ENCODE peak calls at places on chromosome 7, in ten cellular contexts. One of them, this sample, is unnamed.

GRCh38 chr7:130961128-130961601 is 227.2 kb upstream of the KLF14 start:
- DNase-seq in RCC 7860: peak; percentile 92
- DNase-seq in kidney epithelial cell: no peak
- DNase-seq in NCI-H748 treated with DMSO at 0.1 percent for 48 hours: no peak
- DNase-seq in SW480: peak; percentile 20
- DNase-seq in EL: peak; percentile 70
- DNase-seq in dermis microvascular lymphatic vessel endothelial cell: no peak
- DNase-seq in A172: peak; percentile 76
- DNase-seq in activated naive CD4-positive, alpha-beta T cell: peak; percentile 17
- DNase-seq in iPS-NIHi11: no peak
- DNase-seq in this sample: peak; percentile 70

GRCh38 chr7:26399747-26400146 is 108.1 kb downstream of the SNX10 start:
- DNase-seq in kidney epithelial cell: no peak
- DNase-seq in A172: no peak
- DNase-seq in activated naive CD4-positive, alpha-beta T cell: no peak
- DNase-seq in EL: no peak
- DNase-seq in SW480: no peak
- DNase-seq in NCI-H748 treated with DMSO at 0.1 percent for 48 hours: no peak
- DNase-seq in dermis microvascular lymphatic vessel endothelial cell: no peak
- DNase-seq in iPS-NIHi11: no peak
- DNase-seq in RCC 7860: no peak
- DNase-seq in this sample: no peak

GRCh38 chr7:37033141-37033540 is 308.8 kb upstream of the AOAH start:
- DNase-seq in iPS-NIHi11: no peak
- DNase-seq in A172: no peak
- DNase-seq in kidney epithelial cell: no peak
- DNase-seq in EL: no peak
- DNase-seq in RCC 7860: no peak
- DNase-seq in activated naive CD4-positive, alpha-beta T cell: no peak
- DNase-seq in SW480: no peak
- DNase-seq in NCI-H748 treated with DMSO at 0.1 percent for 48 hours: no peak
- DNase-seq in dermis microvascular lymphatic vessel endothelial cell: no peak
- DNase-seq in this sample: no peak

GRCh38 chr7:134454277-134454676 is 4.6 kb downstream of the AKR1B1 start:
- DNase-seq in NCI-H748 treated with DMSO at 0.1 percent for 48 hours: no peak
- DNase-seq in activated naive CD4-positive, alpha-beta T cell: no peak
- DNase-seq in RCC 7860: no peak
- DNase-seq in A172: no peak
- DNase-seq in dermis microvascular lymphatic vessel endothelial cell: no peak
- DNase-seq in iPS-NIHi11: no peak
- DNase-seq in kidney epithelial cell: no peak
- DNase-seq in EL: no peak
- DNase-seq in SW480: no peak
- DNase-seq in this sample: no peak

GRCh38 chr7:97871659-97872024 is 566 bp downstream of the ASNS start:
- DNase-seq in dermis microvascular lymphatic vessel endothelial cell: no peak
- DNase-seq in RCC 7860: no peak
- DNase-seq in EL: no peak
- DNase-seq in A172: no peak
- DNase-seq in NCI-H748 treated with DMSO at 0.1 percent for 48 hours: peak; percentile 52
- DNase-seq in activated naive CD4-positive, alpha-beta T cell: no peak
- DNase-seq in SW480: no peak
- DNase-seq in kidney epithelial cell: no peak
- DNase-seq in iPS-NIHi11: peak; percentile 52
- DNase-seq in this sample: peak; percentile 8

GRCh38 chr7:139783647-139784385 is 6.0 kb upstream of the HIPK2 start:
- DNase-seq in SW480: no peak
- DNase-seq in RCC 7860: peak; percentile 62
- DNase-seq in EL: no peak
- DNase-seq in dermis microvascular lymphatic vessel endothelial cell: no peak
- DNase-seq in NCI-H748 treated with DMSO at 0.1 percent for 48 hours: no peak
- DNase-seq in A172: no peak
- DNase-seq in kidney epithelial cell: no peak
- DNase-seq in iPS-NIHi11: no peak
- DNase-seq in activated naive CD4-positive, alpha-beta T cell: no peak
- DNase-seq in this sample: no peak

GRCh38 chr7:29917583-29917982 is 72.0 kb downstream of the SCRN1 start:
- DNase-seq in dermis microvascular lymphatic vessel endothelial cell: no peak
- DNase-seq in NCI-H748 treated with DMSO at 0.1 percent for 48 hours: no peak
- DNase-seq in EL: no peak
- DNase-seq in SW480: no peak
- DNase-seq in iPS-NIHi11: no peak
- DNase-seq in kidney epithelial cell: no peak
- DNase-seq in RCC 7860: no peak
- DNase-seq in activated naive CD4-positive, alpha-beta T cell: no peak
- DNase-seq in A172: no peak
- DNase-seq in this sample: no peak

GRCh38 chr7:90768301-90768700 is 172.2 kb downstream of the CDK14 start:
- DNase-seq in kidney epithelial cell: no peak
- DNase-seq in activated naive CD4-positive, alpha-beta T cell: no peak
- DNase-seq in NCI-H748 treated with DMSO at 0.1 percent for 48 hours: no peak
- DNase-seq in SW480: no peak
- DNase-seq in A172: no peak
- DNase-seq in RCC 7860: no peak
- DNase-seq in dermis microvascular lymphatic vessel endothelial cell: no peak
- DNase-seq in iPS-NIHi11: no peak
- DNase-seq in EL: no peak
- DNase-seq in this sample: no peak

GRCh38 chr7:149777551-149778326 is 4.4 kb upstream of the ZNF467 start:
- DNase-seq in kidney epithelial cell: no peak
- DNase-seq in dermis microvascular lymphatic vessel endothelial cell: no peak
- DNase-seq in SW480: no peak
- DNase-seq in RCC 7860: no peak
- DNase-seq in EL: no peak
- DNase-seq in activated naive CD4-positive, alpha-beta T cell: no peak
- DNase-seq in iPS-NIHi11: no peak
- DNase-seq in A172: no peak
- DNase-seq in NCI-H748 treated with DMSO at 0.1 percent for 48 hours: no peak
- DNase-seq in this sample: no peak

GRCh38 chr7:13742126-13742525 is 247.3 kb downstream of the ETV1 start:
- DNase-seq in SW480: peak; percentile 51
- DNase-seq in iPS-NIHi11: no peak
- DNase-seq in EL: peak; percentile 46
- DNase-seq in RCC 7860: no peak
- DNase-seq in kidney epithelial cell: peak; percentile 16
- DNase-seq in activated naive CD4-positive, alpha-beta T cell: no peak
- DNase-seq in NCI-H748 treated with DMSO at 0.1 percent for 48 hours: no peak
- DNase-seq in A172: peak; percentile 93
- DNase-seq in dermis microvascular lymphatic vessel endothelial cell: no peak
- DNase-seq in this sample: no peak

GRCh38 chr7:39952378-39952777 is 2.3 kb downstream of the CDK13 start:
- DNase-seq in SW480: peak; percentile 73
- DNase-seq in kidney epithelial cell: no peak
- DNase-seq in A172: peak; percentile 16
- DNase-seq in activated naive CD4-positive, alpha-beta T cell: no peak
- DNase-seq in EL: peak; percentile 31
- DNase-seq in dermis microvascular lymphatic vessel endothelial cell: no peak
- DNase-seq in iPS-NIHi11: no peak
- DNase-seq in NCI-H748 treated with DMSO at 0.1 percent for 48 hours: no peak
- DNase-seq in RCC 7860: peak; percentile 49
- DNase-seq in this sample: no peak

GRCh38 chr7:19079066-19079465 is 38.4 kb downstream of the TWIST1 start:
- DNase-seq in iPS-NIHi11: no peak
- DNase-seq in SW480: peak; percentile 49
- DNase-seq in NCI-H748 treated with DMSO at 0.1 percent for 48 hours: no peak
- DNase-seq in A172: peak; percentile 41
- DNase-seq in RCC 7860: no peak
- DNase-seq in EL: peak; percentile 69
- DNase-seq in activated naive CD4-positive, alpha-beta T cell: no peak
- DNase-seq in dermis microvascular lymphatic vessel endothelial cell: no peak
- DNase-seq in kidney epithelial cell: no peak
- DNase-seq in this sample: no peak

GRCh38 chr7:157679607-157680006 is 342.8 kb downstream of the DNAJB6 start:
- DNase-seq in kidney epithelial cell: no peak
- DNase-seq in EL: no peak
- DNase-seq in activated naive CD4-positive, alpha-beta T cell: no peak
- DNase-seq in A172: no peak
- DNase-seq in dermis microvascular lymphatic vessel endothelial cell: no peak
- DNase-seq in NCI-H748 treated with DMSO at 0.1 percent for 48 hours: no peak
- DNase-seq in iPS-NIHi11: no peak
- DNase-seq in RCC 7860: no peak
- DNase-seq in SW480: no peak
- DNase-seq in this sample: no peak

GRCh38 chr7:504221-505081 is 15.2 kb downstream of the PDGFA start:
- DNase-seq in NCI-H748 treated with DMSO at 0.1 percent for 48 hours: no peak
- DNase-seq in kidney epithelial cell: no peak
- DNase-seq in dermis microvascular lymphatic vessel endothelial cell: no peak
- DNase-seq in A172: no peak
- DNase-seq in RCC 7860: no peak
- DNase-seq in SW480: peak; percentile 49
- DNase-seq in activated naive CD4-positive, alpha-beta T cell: no peak
- DNase-seq in EL: no peak
- DNase-seq in iPS-NIHi11: no peak
- DNase-seq in this sample: no peak

GRCh38 chr7:27693794-27694193 is 31.1 kb upstream of the HIBADH start:
- DNase-seq in A172: no peak
- DNase-seq in dermis microvascular lymphatic vessel endothelial cell: no peak
- DNase-seq in kidney epithelial cell: no peak
- DNase-seq in RCC 7860: no peak
- DNase-seq in EL: no peak
- DNase-seq in activated naive CD4-positive, alpha-beta T cell: no peak
- DNase-seq in SW480: no peak
- DNase-seq in iPS-NIHi11: no peak
- DNase-seq in NCI-H748 treated with DMSO at 0.1 percent for 48 hours: no peak
- DNase-seq in this sample: no peak

GRCh38 chr7:140079121-140079536 is 16.4 kb upstream of the PARP12 start:
- DNase-seq in EL: peak; percentile 14
- DNase-seq in NCI-H748 treated with DMSO at 0.1 percent for 48 hours: no peak
- DNase-seq in kidney epithelial cell: peak; percentile 42
- DNase-seq in activated naive CD4-positive, alpha-beta T cell: no peak
- DNase-seq in A172: peak; percentile 85
- DNase-seq in RCC 7860: peak; percentile 62
- DNase-seq in iPS-NIHi11: peak; percentile 84
- DNase-seq in dermis microvascular lymphatic vessel endothelial cell: no peak
- DNase-seq in SW480: peak; percentile 84
- DNase-seq in this sample: no peak

GRCh38 chr7:90726623-90727022 is 130.5 kb downstream of the CDK14 start:
- DNase-seq in iPS-NIHi11: peak; percentile 15
- DNase-seq in SW480: no peak
- DNase-seq in NCI-H748 treated with DMSO at 0.1 percent for 48 hours: no peak
- DNase-seq in kidney epithelial cell: no peak
- DNase-seq in EL: no peak
- DNase-seq in dermis microvascular lymphatic vessel endothelial cell: no peak
- DNase-seq in RCC 7860: no peak
- DNase-seq in A172: peak; percentile 16
- DNase-seq in activated naive CD4-positive, alpha-beta T cell: no peak
- DNase-seq in this sample: no peak

GRCh38 chr7:46385662-46386309 is 464.7 kb upstream of the IGFBP3 start:
- DNase-seq in A172: peak; percentile 81
- DNase-seq in SW480: no peak
- DNase-seq in EL: peak; percentile 94
- DNase-seq in RCC 7860: peak; percentile 97
- DNase-seq in iPS-NIHi11: no peak
- DNase-seq in kidney epithelial cell: peak; percentile 25
- DNase-seq in dermis microvascular lymphatic vessel endothelial cell: no peak
- DNase-seq in NCI-H748 treated with DMSO at 0.1 percent for 48 hours: no peak
- DNase-seq in activated naive CD4-positive, alpha-beta T cell: no peak
- DNase-seq in this sample: no peak

GRCh38 chr7:134601459-134601858 is 45.2 kb upstream of the BPGM start:
- DNase-seq in SW480: no peak
- DNase-seq in activated naive CD4-positive, alpha-beta T cell: no peak
- DNase-seq in dermis microvascular lymphatic vessel endothelial cell: no peak
- DNase-seq in A172: no peak
- DNase-seq in iPS-NIHi11: no peak
- DNase-seq in NCI-H748 treated with DMSO at 0.1 percent for 48 hours: no peak
- DNase-seq in EL: no peak
- DNase-seq in kidney epithelial cell: no peak
- DNase-seq in RCC 7860: no peak
- DNase-seq in this sample: no peak

GRCh38 chr7:124489925-124490324 is 275.7 kb downstream of the GPR37 start:
- DNase-seq in SW480: no peak
- DNase-seq in RCC 7860: no peak
- DNase-seq in EL: no peak
- DNase-seq in dermis microvascular lymphatic vessel endothelial cell: no peak
- DNase-seq in kidney epithelial cell: no peak
- DNase-seq in activated naive CD4-positive, alpha-beta T cell: no peak
- DNase-seq in A172: no peak
- DNase-seq in iPS-NIHi11: no peak
- DNase-seq in NCI-H748 treated with DMSO at 0.1 percent for 48 hours: peak; percentile 33
- DNase-seq in this sample: no peak

GRCh38 chr7:32158076-32158475 is 87.9 kb upstream of the PDE1C start:
- DNase-seq in RCC 7860: no peak
- DNase-seq in EL: no peak
- DNase-seq in activated naive CD4-positive, alpha-beta T cell: no peak
- DNase-seq in NCI-H748 treated with DMSO at 0.1 percent for 48 hours: no peak
- DNase-seq in A172: peak; percentile 80
- DNase-seq in dermis microvascular lymphatic vessel endothelial cell: no peak
- DNase-seq in iPS-NIHi11: no peak
- DNase-seq in kidney epithelial cell: no peak
- DNase-seq in SW480: no peak
- DNase-seq in this sample: no peak

GRCh38 chr7:157432957-157433576 is 96.3 kb downstream of the DNAJB6 start:
- DNase-seq in NCI-H748 treated with DMSO at 0.1 percent for 48 hours: peak; percentile 80
- DNase-seq in kidney epithelial cell: no peak
- DNase-seq in activated naive CD4-positive, alpha-beta T cell: peak; percentile 19
- DNase-seq in EL: peak; percentile 33
- DNase-seq in SW480: peak; percentile 52
- DNase-seq in dermis microvascular lymphatic vessel endothelial cell: peak; percentile 27
- DNase-seq in iPS-NIHi11: peak; percentile 76
- DNase-seq in A172: peak; percentile 47
- DNase-seq in RCC 7860: no peak
- DNase-seq in this sample: peak; percentile 41

GRCh38 chr7:98265841-98266271 is 13.8 kb upstream of the TECPR1 start:
- DNase-seq in SW480: no peak
- DNase-seq in A172: peak; percentile 59
- DNase-seq in kidney epithelial cell: no peak
- DNase-seq in activated naive CD4-positive, alpha-beta T cell: no peak
- DNase-seq in iPS-NIHi11: no peak
- DNase-seq in NCI-H748 treated with DMSO at 0.1 percent for 48 hours: no peak
- DNase-seq in RCC 7860: peak; percentile 67
- DNase-seq in EL: peak; percentile 80
- DNase-seq in dermis microvascular lymphatic vessel endothelial cell: no peak
- DNase-seq in this sample: no peak

GRCh38 chr7:98105942-98106544 is 619 bp upstream of the LMTK2 start:
- DNase-seq in kidney epithelial cell: no peak
- DNase-seq in iPS-NIHi11: no peak
- DNase-seq in EL: no peak
- DNase-seq in A172: no peak
- DNase-seq in activated naive CD4-positive, alpha-beta T cell: no peak
- DNase-seq in SW480: peak; percentile 80
- DNase-seq in dermis microvascular lymphatic vessel endothelial cell: no peak
- DNase-seq in NCI-H748 treated with DMSO at 0.1 percent for 48 hours: no peak
- DNase-seq in RCC 7860: no peak
- DNase-seq in this sample: peak; percentile 13

GRCh38 chr7:55498142-55498541 is 74.2 kb downstream of the VOPP1 start:
- DNase-seq in RCC 7860: no peak
- DNase-seq in A172: no peak
- DNase-seq in iPS-NIHi11: no peak
- DNase-seq in EL: no peak
- DNase-seq in dermis microvascular lymphatic vessel endothelial cell: no peak
- DNase-seq in SW480: no peak
- DNase-seq in NCI-H748 treated with DMSO at 0.1 percent for 48 hours: no peak
- DNase-seq in activated naive CD4-positive, alpha-beta T cell: no peak
- DNase-seq in kidney epithelial cell: no peak
- DNase-seq in this sample: no peak

GRCh38 chr7:123398931-123399330 is 135.5 kb downstream of the IQUB start:
- DNase-seq in A172: no peak
- DNase-seq in activated naive CD4-positive, alpha-beta T cell: no peak
- DNase-seq in SW480: no peak
- DNase-seq in dermis microvascular lymphatic vessel endothelial cell: no peak
- DNase-seq in kidney epithelial cell: no peak
- DNase-seq in EL: no peak
- DNase-seq in iPS-NIHi11: no peak
- DNase-seq in NCI-H748 treated with DMSO at 0.1 percent for 48 hours: no peak
- DNase-seq in RCC 7860: no peak
- DNase-seq in this sample: no peak

GRCh38 chr7:105439174-105439893 is 50.6 kb upstream of the SRPK2 start:
- DNase-seq in NCI-H748 treated with DMSO at 0.1 percent for 48 hours: no peak
- DNase-seq in RCC 7860: peak; percentile 88
- DNase-seq in EL: peak; percentile 95
- DNase-seq in iPS-NIHi11: peak; percentile 25
- DNase-seq in A172: peak; percentile 87
- DNase-seq in dermis microvascular lymphatic vessel endothelial cell: peak; percentile 80
- DNase-seq in activated naive CD4-positive, alpha-beta T cell: no peak
- DNase-seq in kidney epithelial cell: peak; percentile 86
- DNase-seq in SW480: peak; percentile 79
- DNase-seq in this sample: no peak

GRCh38 chr7:363626-364025 is 73.7 kb downstream of the FOXL3 start:
- DNase-seq in NCI-H748 treated with DMSO at 0.1 percent for 48 hours: no peak
- DNase-seq in A172: no peak
- DNase-seq in RCC 7860: no peak
- DNase-seq in dermis microvascular lymphatic vessel endothelial cell: no peak
- DNase-seq in SW480: no peak
- DNase-seq in activated naive CD4-positive, alpha-beta T cell: peak; percentile 34
- DNase-seq in kidney epithelial cell: no peak
- DNase-seq in iPS-NIHi11: no peak
- DNase-seq in EL: no peak
- DNase-seq in this sample: peak; percentile 17

This sample was measured in effector CD4-positive, alpha-beta T cell.